ENCODE peak calls at places on chromosome 2, in nine cellular contexts. F, A, D, C, W, S, N, L and H are unnamed samples.

GRCh38 chr2:167487728-167488127 is 599.4 kb downstream of the XIRP2 start:
- DNase-seq in F (no peak), A (no peak), D (no peak), C (no peak), W (no peak), S (no peak), N (no peak), L (no peak), H (no peak)

GRCh38 chr2:39059366-39059952 is 61.4 kb downstream of the SOS1 start:
- DNase-seq in F (peak), A (peak), D (no peak), C (no peak), W (peak), S (peak), N (no peak), L (no peak), H (no peak)

GRCh38 chr2:190922411-190922810 is 41.8 kb downstream of the GLS start:
- DNase-seq in F (peak), A (no peak), D (no peak), C (no peak), W (peak), S (no peak), N (no peak), L (no peak), H (no peak)

GRCh38 chr2:183807870-183808269 is 683.6 kb downstream of the NUP35 start:
- DNase-seq in F (no peak), A (no peak), D (no peak), C (no peak), W (no peak), S (no peak), N (no peak), L (no peak), H (no peak)

GRCh38 chr2:238024986-238025385 is 35.8 kb upstream of the SCLY start:
- DNase-seq in F (peak), A (no peak), D (no peak), C (no peak), W (peak), S (no peak), N (no peak), L (no peak), H (no peak)

GRCh38 chr2:196040218-196040617 is 28.4 kb downstream of the DNAH7 start:
- DNase-seq in F (no peak), A (no peak), D (no peak), C (no peak), W (no peak), S (no peak), N (no peak), L (no peak), H (no peak)

GRCh38 chr2:191029280-191029908 is 15.4 kb upstream of the STAT1 start:
- DNase-seq in F (no peak), A (no peak), D (no peak), C (no peak), W (no peak), S (no peak), N (peak), L (no peak), H (no peak)

GRCh38 chr2:181106789-181107418 is 126.5 kb downstream of the UBE2E3 start:
- DNase-seq in F (peak), A (peak), D (no peak), C (no peak), W (peak), S (peak), N (no peak), L (no peak), H (no peak)

GRCh38 chr2:240782221-240782885 is 37.7 kb downstream of the KIF1A start:
- DNase-seq in F (no peak), A (no peak), D (peak), C (no peak), W (no peak), S (peak), N (no peak), L (no peak), H (peak)

DNA sequence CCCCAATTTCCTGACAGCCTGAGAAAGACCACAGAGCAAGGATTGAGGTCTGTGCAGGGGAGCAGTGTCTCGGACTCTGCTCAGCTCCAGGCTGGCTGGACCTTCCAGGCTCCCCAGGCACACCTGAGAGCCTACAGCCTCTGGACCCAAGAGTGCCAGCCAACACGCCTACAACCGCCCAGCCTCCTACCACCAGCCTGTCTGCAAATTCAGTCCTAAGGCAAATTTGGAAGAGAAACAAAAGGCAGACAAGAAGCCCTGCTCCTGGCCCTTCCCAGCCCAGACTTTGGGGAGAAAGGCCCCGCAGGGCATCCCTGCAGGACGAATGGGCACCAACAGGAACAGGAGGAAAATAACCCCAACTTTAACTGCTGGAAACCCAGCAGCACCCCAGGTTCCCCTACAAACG is 1.9 kb downstream of the HS6ST1 start:
- DNase-seq in F (no peak), A (no peak), D (peak), C (no peak), W (no peak), S (peak), N (no peak), L (peak), H (peak)
- H3K4me3 ChIP-seq in F (peak), A (peak), D (peak), C (peak), W (peak), S (peak), N (peak), L (peak), H (peak)

GRCh38 chr2:165776796-165777195 is 17.3 kb downstream of the GALNT3 start:
- DNase-seq in F (no peak), A (no peak), D (no peak), C (no peak), W (no peak), S (no peak), N (no peak), L (no peak), H (no peak)

GRCh38 chr2:165776013-165776412 is 18.0 kb downstream of the GALNT3 start:
- DNase-seq in F (no peak), A (no peak), D (no peak), C (no peak), W (no peak), S (no peak), N (no peak), L (no peak), H (no peak)

GRCh38 chr2:165778187-165778556 is 15.9 kb downstream of the GALNT3 start:
- DNase-seq in F (no peak), A (no peak), D (no peak), C (no peak), W (no peak), S (no peak), N (no peak), L (no peak), H (no peak)

GRCh38 chr2:165777522-165778186 is 16.4 kb downstream of the GALNT3 start:
- DNase-seq in F (no peak), A (no peak), D (no peak), C (no peak), W (no peak), S (no peak), N (no peak), L (no peak), H (no peak)

GRCh38 chr2:165778653-165779451 is 15.2 kb downstream of the GALNT3 start:
- DNase-seq in F (no peak), A (no peak), D (peak), C (no peak), W (peak), S (peak), N (peak), L (no peak), H (no peak)
- TF ChIP-seq CTCF in F (peak), A (peak), D (peak), C (no peak), W (peak), S (peak), N (peak), L (peak), H (no peak)

GRCh38 chr2:98822301-98823164 is 91.6 kb upstream of the MGAT4A start:
- DNase-seq in F (no peak), A (no peak), D (no peak), C (no peak), W (no peak), S (no peak), N (no peak), L (peak), H (peak)
- H3K4me3 ChIP-seq in F (no peak), A (no peak), D (peak), C (peak), W (peak), S (no peak), N (no peak), L (peak), H (peak)

DNA sequence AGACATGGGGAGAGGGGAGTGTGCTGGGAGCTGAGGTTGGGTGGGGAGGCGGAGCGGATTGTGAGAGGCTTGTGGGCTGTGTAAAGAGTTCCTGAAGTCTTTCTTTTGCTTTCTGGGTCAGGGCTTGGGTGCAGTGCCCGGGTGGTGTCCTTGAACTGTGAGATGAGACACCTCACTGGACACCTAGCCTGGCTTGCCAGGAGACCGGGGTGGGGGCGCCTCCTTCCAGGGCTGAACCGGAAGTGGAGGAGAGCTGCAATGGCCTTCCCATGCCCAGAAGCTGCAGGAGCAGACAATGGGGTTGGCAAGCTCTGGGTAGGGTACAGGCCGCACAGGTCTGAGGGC is 4.3 kb downstream of the TMEM37 start:
- DNase-seq in F (no peak), A (no peak), D (no peak), C (no peak), W (no peak), S (no peak), N (no peak), L (no peak), H (no peak)
- TF ChIP-seq CTCF in F (no peak), A (no peak), D (no peak), C (no peak), W (no peak), S (no peak), N (no peak), L (no peak), H (no peak)

DNA sequence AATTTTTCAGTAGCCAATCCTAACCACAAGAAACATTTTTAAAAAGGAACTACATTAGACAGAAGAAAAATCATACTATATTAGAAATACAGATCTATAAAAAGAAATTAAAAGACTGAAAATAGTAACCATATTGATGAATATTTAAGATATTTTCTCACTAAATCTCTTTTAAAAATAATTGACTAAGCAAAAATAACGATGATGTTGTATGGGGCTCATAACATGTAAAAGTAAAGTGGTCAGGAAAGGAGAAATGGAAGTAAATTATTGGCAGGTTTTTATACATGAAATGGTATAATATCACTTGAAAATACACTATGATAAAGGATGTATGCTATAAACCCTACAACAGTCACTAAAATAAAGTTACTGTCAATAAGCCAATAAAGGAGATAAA is 5.4 kb downstream of the WDPCP start:
- DNase-seq in F (no peak), A (no peak), D (no peak), C (no peak), W (no peak), S (no peak), N (no peak), L (no peak), H (no peak)
- H3K4me3 ChIP-seq in F (no peak), A (no peak), D (no peak), C (no peak), W (no peak), S (no peak), N (no peak), L (no peak), H (no peak)

GRCh38 chr2:12048551-12048950 is 302.1 kb downstream of the LPIN1 start:
- DNase-seq in F (no peak), A (no peak), D (no peak), C (no peak), W (no peak), S (peak), N (peak), L (no peak), H (no peak)
- TF ChIP-seq CTCF in F (peak), A (peak), D (no peak), C (no peak), W (peak), S (peak), N (peak), L (no peak), H (no peak)

DNA sequence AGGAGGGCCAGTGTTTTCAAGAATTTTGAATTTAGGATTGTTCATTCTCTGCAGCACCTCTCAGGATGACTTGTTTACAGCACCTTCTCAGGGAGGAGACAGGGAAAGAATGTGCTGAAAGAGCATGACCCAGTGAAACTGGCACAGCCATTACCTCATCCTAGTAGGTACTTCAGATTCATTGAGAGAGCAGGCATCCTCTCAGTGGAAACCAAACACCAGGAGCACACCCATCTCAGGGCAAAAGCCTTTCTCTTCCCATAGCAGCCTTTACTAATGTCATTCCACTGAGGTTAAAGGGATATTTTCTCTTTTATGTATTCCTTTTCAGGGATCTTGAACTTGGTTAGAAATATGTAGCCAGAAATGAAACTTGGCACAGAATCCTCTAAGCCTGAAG is 2.6 kb downstream of the MAP2 start:
- DNase-seq in F (peak), A (peak), D (no peak), C (no peak), W (no peak), S (no peak), N (no peak), L (no peak), H (no peak)
- H3K4me3 ChIP-seq in F (no peak), A (no peak), D (no peak), C (no peak), W (no peak), S (no peak), N (no peak), L (no peak), H (no peak)

GRCh38 chr2:120465012-120465700 is 119.2 kb downstream of the INHBB start:
- DNase-seq in F (no peak), A (no peak), D (peak), C (no peak), W (no peak), S (no peak), N (no peak), L (peak), H (no peak)
- TF ChIP-seq CTCF in F (no peak), A (no peak), D (no peak), C (no peak), W (no peak), S (no peak), N (no peak), L (no peak), H (no peak)

DNA sequence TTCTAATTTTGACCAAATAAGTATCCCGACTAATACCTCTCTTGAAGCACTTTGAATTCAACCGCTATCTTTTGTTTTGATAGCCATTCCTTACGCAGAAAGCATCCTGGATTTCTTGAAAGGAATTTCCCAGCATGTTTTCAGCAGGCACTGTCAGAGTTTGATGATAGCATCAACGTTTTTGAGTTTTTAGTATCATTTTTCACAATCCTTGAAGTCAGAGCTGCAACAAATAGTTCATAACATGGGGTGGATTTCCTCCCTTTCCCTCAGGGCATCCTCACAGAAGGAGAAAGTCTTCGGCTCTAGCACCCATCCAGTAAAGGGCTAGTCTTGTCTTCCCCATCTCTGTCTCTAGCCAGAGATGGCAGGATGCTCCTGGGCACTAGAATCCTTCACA is 46.2 kb downstream of the ANKRD44 start:
- DNase-seq in F (no peak), A (no peak), D (no peak), C (no peak), W (no peak), S (no peak), N (no peak), L (no peak), H (no peak)
- H3K4me3 ChIP-seq in F (no peak), A (no peak), D (no peak), C (no peak), W (no peak), S (no peak), N (no peak), L (no peak), H (no peak)

GRCh38 chr2:30475542-30475941 is 28.5 kb downstream of the LCLAT1 start:
- DNase-seq in F (no peak), A (no peak), D (no peak), C (no peak), W (no peak), S (no peak), N (no peak), L (no peak), H (no peak)
- TF ChIP-seq CTCF in F (peak), A (no peak), D (no peak), C (no peak), W (no peak), S (no peak), N (peak), L (peak), H (no peak)